ENCODE peak calls at places on chromosomes 5 and 9, in five cellular contexts. A is dorsolateral prefrontal cortex, W is K562, J is neural crest cell, X is GM10248. Y is an unnamed sample.

GRCh38 chr5:89097103-89097502 is 214.1 kb upstream of the MEF2C start:
- DNase-seq in X (peak), J (no peak), A (no peak), W (no peak), Y (no peak)

GRCh38 chr5:141742866-141743651 is 61.0 kb upstream of the ARAP3 start:
- DNase-seq in W (peak), X (no peak), J (peak), A (no peak), Y (no peak)

GRCh38 chr9:89712285-89712684 is 107.5 kb downstream of the GADD45G start:
- DNase-seq in X (no peak), J (no peak), W (no peak), A (no peak), Y (no peak)

GRCh38 chr5:180795771-180796313 is 6.8 kb downstream of the MGAT1 start:
- DNase-seq in A (no peak), X (no peak), W (no peak), J (no peak), Y (no peak)

GRCh38 chr5:117893211-117893610 is 1095.1 kb downstream of the DTWD2 start:
- DNase-seq in X (no peak), W (no peak), J (no peak), A (no peak), Y (no peak)

GRCh38 chr5:10581867-10582511 is 18.1 kb downstream of the ANKRD33B start:
- DNase-seq in A (no peak), W (no peak), X (no peak), J (no peak), Y (no peak)

GRCh38 chr5:1152771-1153282 is 41.0 kb upstream of the SLC12A7 start:
- DNase-seq in A (no peak), W (no peak), X (no peak), J (no peak), Y (no peak)

GRCh38 chr9:14690986-14691730 is 2.1 kb downstream of the ZDHHC21 start:
- DNase-seq in X (no peak), W (no peak), J (no peak), A (no peak), Y (no peak)

GRCh38 chr9:2621678-2622360 is at the start of gene VLDLR:
- DNase-seq in J (peak), A (no peak), W (peak), X (peak), Y (no peak)

GRCh38 chr9:102273952-102274351 is 535.5 kb upstream of the GRIN3A start:
- DNase-seq in J (no peak), X (no peak), A (no peak), W (no peak), Y (no peak)

GRCh38 chr5:491856-492155 is 32.4 kb downstream of the SLC9A3 start:
- DNase-seq in A (no peak), J (no peak), X (no peak), W (no peak), Y (no peak)

GRCh38 chr5:152642406-152642805 is 237.3 kb upstream of the NMUR2 start:
- DNase-seq in W (no peak), X (no peak), A (no peak), J (no peak), Y (no peak)

GRCh38 chr5:129619782-129620181 is 128.1 kb upstream of the MINAR2 start:
- DNase-seq in A (no peak), J (no peak), W (no peak), X (no peak), Y (no peak)

GRCh38 chr5:88675758-88676636 is 207.0 kb downstream of the MEF2C start:
- DNase-seq in J (peak), A (peak), X (no peak), W (no peak), Y (peak)

GRCh38 chr9:111805841-111806241 is 11.1 kb upstream of the SHOC1 start:
- DNase-seq in J (no peak), X (no peak), A (no peak), W (no peak), Y (no peak)

GRCh38 chr5:33650911-33651310 is 210.1 kb downstream of the TARS1 start:
- DNase-seq in A (no peak), J (no peak), W (no peak), X (no peak), Y (no peak)

GRCh38 chr5:102223542-102224444 is 72.3 kb downstream of the SLCO4C1 start:
- DNase-seq in A (no peak), W (peak), X (peak), J (no peak), Y (no peak)

GRCh38 chr5:15993334-15993733 is 186.3 kb downstream of the MARCHF11 start:
- DNase-seq in J (no peak), X (no peak), A (no peak), W (no peak), Y (no peak)

GRCh38 chr9:118575341-118576070 is 793.7 kb downstream of the BRINP1 start:
- DNase-seq in A (no peak), W (no peak), X (no peak), J (no peak), Y (no peak)

GRCh38 chr9:19665146-19665863 is 123.5 kb downstream of the SLC24A2 start:
- DNase-seq in X (peak), J (no peak), A (no peak), W (no peak), Y (no peak)

GRCh38 chr9:11749396-11749795 is 943.8 kb upstream of the TYRP1 start:
- DNase-seq in X (no peak), W (no peak), J (no peak), A (no peak), Y (no peak)

GRCh38 chr5:73188764-73189521 is 15.9 kb downstream of the TMEM174 start:
- DNase-seq in A (no peak), J (no peak), W (no peak), X (no peak), Y (no peak)

GRCh38 chr5:99815-100214 is 7.8 kb downstream of the PLEKHG4B start:
- DNase-seq in A (no peak), J (no peak), W (no peak), X (no peak), Y (no peak)

GRCh38 chr5:83474170-83474796 is 2.7 kb downstream of the VCAN start:
- DNase-seq in J (peak), A (peak), X (peak), W (peak), Y (peak)

GRCh38 chr5:144697847-144698262 is 527.2 kb downstream of the KCTD16 start:
- DNase-seq in J (no peak), X (no peak), W (no peak), A (no peak), Y (no peak)

GRCh38 chr5:157558089-157558595 is 17.4 kb downstream of the ADAM19 start:
- DNase-seq in J (no peak), A (no peak), W (no peak), X (no peak), Y (no peak)